ENCODE peak calls at places on chromosomes 5 and 9, in seven cellular contexts. K is head of caudate nucleus, J is progenitor cell of endocrine pancreas, L is ovary, B is fibroblast of mammary gland, I is AML-193, N is NCI-H1092. Y is an unnamed sample.

GRCh38 chr5:172453986-172454354 is 355 bp downstream of the SH3PXD2B start:
- DNase-seq in K (no peak), J (peak; percentile 49), L (peak; percentile 70), B (no peak), I (no peak), N (no peak), Y (peak; percentile 78)

GRCh38 chr9:134525070-134525815 is 116.4 kb upstream of the COL5A1 start:
- DNase-seq in K (no peak), J (no peak), L (no peak), B (no peak), I (no peak), N (no peak), Y (no peak)

GRCh38 chr5:133746834-133747233 is 134.5 kb upstream of the FSTL4 start:
- DNase-seq in K (no peak), J (no peak), L (no peak), B (no peak), I (no peak), N (no peak), Y (no peak)

GRCh38 chr9:125732562-125732961 is 14.6 kb upstream of the PBX3 start:
- DNase-seq in K (no peak), J (no peak), L (no peak), B (no peak), I (no peak), N (no peak), Y (peak; percentile 40)

GRCh38 chr5:79689541-79690466 is at the start of gene CMYA5:
- DNase-seq in K (peak; percentile 17), J (peak; percentile 19), L (peak; percentile 80), B (peak; percentile 53), I (no peak), N (no peak), Y (peak; percentile 57)

GRCh38 chr5:27015758-27016157 is 22.6 kb downstream of the CDH9 start:
- DNase-seq in K (no peak), J (no peak), L (no peak), B (no peak), I (no peak), N (peak; percentile 27), Y (no peak)

GRCh38 chr5:16600397-16600796 is 16.4 kb downstream of the RETREG1 start:
- DNase-seq in K (peak; percentile 83), J (no peak), L (peak; percentile 47), B (peak; percentile 55), I (no peak), N (peak; percentile 65), Y (peak; percentile 19)

GRCh38 chr5:178602752-178603151 is 12.6 kb upstream of the COL23A1 start:
- DNase-seq in K (no peak), J (no peak), L (no peak), B (peak; percentile 15), I (no peak), N (no peak), Y (no peak)

GRCh38 chr9:131334568-131335105 is 45.1 kb downstream of the PLPP7 start:
- DNase-seq in K (no peak), J (no peak), L (no peak), B (peak; percentile 63), I (no peak), N (no peak), Y (peak; percentile 46)

GRCh38 chr5:139565411-139566305 is 4.5 kb downstream of the UBE2D2 start:
- DNase-seq in K (no peak), J (no peak), L (no peak), B (peak; percentile 37), I (peak; percentile 39), N (no peak), Y (no peak)

GRCh38 chr5:169978744-169979143 is 1.6 kb downstream of the INSYN2B start:
- DNase-seq in K (no peak), J (no peak), L (no peak), B (peak; percentile 19), I (no peak), N (no peak), Y (no peak)

GRCh38 chr5:129172561-129172960 is 78.0 kb downstream of the ISOC1 start:
- DNase-seq in K (no peak), J (no peak), L (no peak), B (peak; percentile 36), I (no peak), N (no peak), Y (peak; percentile 19)

GRCh38 chr5:178277346-178277745 is 44.7 kb upstream of the PHYKPL start:
- DNase-seq in K (no peak), J (no peak), L (no peak), B (no peak), I (no peak), N (no peak), Y (no peak)

GRCh38 chr9:105479846-105480245 is 32.0 kb downstream of the FSD1L start:
- DNase-seq in K (no peak), J (no peak), L (no peak), B (peak; percentile 14), I (no peak), N (no peak), Y (no peak)

GRCh38 chr9:135552698-135553161 is 6.8 kb downstream of the OBP2A start:
- DNase-seq in K (no peak), J (no peak), L (no peak), B (no peak), I (no peak), N (no peak), Y (no peak)

GRCh38 chr5:126494393-126494792 is 71.2 kb downstream of the GRAMD2B start:
- DNase-seq in K (no peak), J (no peak), L (no peak), B (no peak), I (no peak), N (no peak), Y (no peak)

GRCh38 chr5:16727937-16728336 is 111.1 kb upstream of the RETREG1 start:
- DNase-seq in K (peak; percentile 35), J (no peak), L (no peak), B (no peak), I (no peak), N (peak; percentile 85), Y (no peak)

GRCh38 chr9:71634753-71635152 is 133.6 kb downstream of the CEMIP2 start:
- DNase-seq in K (no peak), J (no peak), L (no peak), B (no peak), I (no peak), N (no peak), Y (no peak)

GRCh38 chr5:130034872-130035271 is 130.6 kb downstream of the CHSY3 start:
- DNase-seq in K (no peak), J (no peak), L (no peak), B (peak; percentile 65), I (no peak), N (no peak), Y (no peak)

GRCh38 chr9:137435980-137436760 is 5.0 kb downstream of the ENTPD8 start:
- DNase-seq in K (no peak), J (peak; percentile 15), L (peak; percentile 90), B (peak; percentile 85), I (no peak), N (no peak), Y (peak; percentile 85)

GRCh38 chr5:122508623-122509022 is 196.6 kb downstream of the SNCAIP start:
- DNase-seq in K (no peak), J (no peak), L (no peak), B (no peak), I (no peak), N (no peak), Y (no peak)

GRCh38 chr9:38671748-38672147 is 48.2 kb downstream of the FAM240B start:
- DNase-seq in K (no peak), J (no peak), L (no peak), B (no peak), I (no peak), N (no peak), Y (no peak)

GRCh38 chr5:102911973-102912372 is 156.9 kb downstream of the PAM start:
- DNase-seq in K (no peak), J (no peak), L (no peak), B (peak; percentile 78), I (no peak), N (no peak), Y (no peak)

GRCh38 chr9:113853333-113853732 is 22.8 kb upstream of the ZNF618 start:
- DNase-seq in K (no peak), J (no peak), L (no peak), B (peak; percentile 24), I (peak; percentile 3), N (no peak), Y (no peak)

GRCh38 chr5:172683696-172684464 is 42.8 kb downstream of the NEURL1B start:
- DNase-seq in K (no peak), J (no peak), L (no peak), B (no peak), I (no peak), N (no peak), Y (peak; percentile 52)

GRCh38 chr9:8725635-8726034 is 926.1 kb upstream of the DMAC1 start:
- DNase-seq in K (no peak), J (no peak), L (no peak), B (no peak), I (no peak), N (no peak), Y (no peak)